ENCODE peak calls at places on chromosomes 11 and 22, in ten cellular contexts. One of them, this sample, is unnamed.

GRCh38 chr22:29254283-29254653 is 13.5 kb downstream of the RHBDD3 start:
- DNase-seq in NT2/D1: no peak
- DNase-seq in GM23248: no peak
- DNase-seq in MM.1S: no peak
- DNase-seq in H9: no peak
- DNase-seq in fibroblast of lung: no peak
- DNase-seq in Karpas-422: no peak
- DNase-seq in kidney: no peak
- DNase-seq in neuronal stem cell: no peak
- DNase-seq in endodermal cell: no peak
- DNase-seq in this sample: peak; percentile 47

GRCh38 chr22:37601203-37601539 is 7.5 kb upstream of the GGA1 start:
- DNase-seq in NT2/D1: no peak
- DNase-seq in kidney: no peak
- DNase-seq in fibroblast of lung: no peak
- DNase-seq in MM.1S: no peak
- DNase-seq in endodermal cell: no peak
- DNase-seq in neuronal stem cell: no peak
- DNase-seq in Karpas-422: no peak
- DNase-seq in H9: no peak
- DNase-seq in GM23248: no peak
- DNase-seq in this sample: no peak

GRCh38 chr22:39363751-39364484 is 14.1 kb downstream of the SYNGR1 start:
- DNase-seq in NT2/D1: no peak
- DNase-seq in GM23248: peak; percentile 31
- DNase-seq in MM.1S: no peak
- DNase-seq in Karpas-422: no peak
- DNase-seq in H9: peak; percentile 23
- DNase-seq in endodermal cell: no peak
- DNase-seq in kidney: no peak
- DNase-seq in neuronal stem cell: no peak
- DNase-seq in fibroblast of lung: no peak
- DNase-seq in this sample: no peak

GRCh38 chr11:84097186-84097585 is 811.0 kb upstream of the CCDC90B start:
- DNase-seq in MM.1S: no peak
- DNase-seq in H9: no peak
- DNase-seq in GM23248: no peak
- DNase-seq in NT2/D1: no peak
- DNase-seq in neuronal stem cell: no peak
- DNase-seq in endodermal cell: no peak
- DNase-seq in kidney: no peak
- DNase-seq in Karpas-422: no peak
- DNase-seq in fibroblast of lung: no peak
- DNase-seq in this sample: no peak

GRCh38 chr22:47618180-47618579 is 855.7 kb downstream of the TBC1D22A start:
- DNase-seq in endodermal cell: peak; percentile 61
- DNase-seq in H9: no peak
- DNase-seq in Karpas-422: no peak
- DNase-seq in kidney: no peak
- DNase-seq in fibroblast of lung: no peak
- DNase-seq in MM.1S: no peak
- DNase-seq in neuronal stem cell: no peak
- DNase-seq in GM23248: no peak
- DNase-seq in NT2/D1: no peak
- DNase-seq in this sample: no peak

GRCh38 chr11:34053161-34053686 is 1.7 kb downstream of the CAPRIN1 start:
- DNase-seq in neuronal stem cell: peak; percentile 54
- DNase-seq in endodermal cell: peak; percentile 85
- DNase-seq in Karpas-422: peak; percentile 92
- DNase-seq in fibroblast of lung: peak; percentile 81
- DNase-seq in NT2/D1: no peak
- DNase-seq in kidney: peak; percentile 89
- DNase-seq in GM23248: peak; percentile 91
- DNase-seq in MM.1S: peak; percentile 79
- DNase-seq in H9: peak; percentile 55
- DNase-seq in this sample: peak; percentile 89

GRCh38 chr22:37492428-37493344 is 6.5 kb upstream of the MFNG start:
- DNase-seq in H9: peak; percentile 79
- DNase-seq in Karpas-422: peak; percentile 88
- DNase-seq in neuronal stem cell: peak; percentile 33
- DNase-seq in fibroblast of lung: peak; percentile 46
- DNase-seq in MM.1S: peak; percentile 44
- DNase-seq in endodermal cell: peak; percentile 91
- DNase-seq in kidney: no peak
- DNase-seq in GM23248: peak; percentile 79
- DNase-seq in NT2/D1: no peak
- DNase-seq in this sample: peak; percentile 37

GRCh38 chr11:68714047-68714856 is 29.9 kb downstream of the GAL start:
- DNase-seq in MM.1S: no peak
- DNase-seq in kidney: peak; percentile 62
- DNase-seq in NT2/D1: no peak
- DNase-seq in Karpas-422: no peak
- DNase-seq in fibroblast of lung: no peak
- DNase-seq in GM23248: no peak
- DNase-seq in endodermal cell: no peak
- DNase-seq in H9: no peak
- DNase-seq in neuronal stem cell: no peak
- DNase-seq in this sample: no peak

GRCh38 chr11:113286509-113287497 is 27.6 kb upstream of the TTC12 start:
- DNase-seq in neuronal stem cell: no peak
- DNase-seq in H9: no peak
- DNase-seq in kidney: no peak
- DNase-seq in MM.1S: peak; percentile 11
- DNase-seq in endodermal cell: no peak
- DNase-seq in NT2/D1: no peak
- DNase-seq in fibroblast of lung: peak; percentile 26
- DNase-seq in Karpas-422: no peak
- DNase-seq in GM23248: peak; percentile 39
- DNase-seq in this sample: no peak

GRCh38 chr22:41907436-41908401 is 7.2 kb downstream of the SHISA8 start:
- DNase-seq in H9: peak; percentile 39
- DNase-seq in neuronal stem cell: no peak
- DNase-seq in MM.1S: no peak
- DNase-seq in fibroblast of lung: no peak
- DNase-seq in GM23248: peak; percentile 33
- DNase-seq in NT2/D1: no peak
- DNase-seq in Karpas-422: no peak
- DNase-seq in endodermal cell: peak; percentile 40
- DNase-seq in kidney: no peak
- DNase-seq in this sample: no peak

GRCh38 chr11:59556115-59556882 is 45.0 kb downstream of the OR4D9 start:
- DNase-seq in neuronal stem cell: peak; percentile 74
- DNase-seq in MM.1S: peak; percentile 54
- DNase-seq in NT2/D1: no peak
- DNase-seq in endodermal cell: peak; percentile 91
- DNase-seq in H9: peak; percentile 78
- DNase-seq in kidney: no peak
- DNase-seq in Karpas-422: peak; percentile 90
- DNase-seq in GM23248: peak; percentile 87
- DNase-seq in fibroblast of lung: peak; percentile 89
- DNase-seq in this sample: peak; percentile 62

GRCh38 chr11:67304511-67305113 is 1.3 kb downstream of the SSH3 start:
- DNase-seq in H9: peak; percentile 28
- DNase-seq in kidney: no peak
- DNase-seq in neuronal stem cell: no peak
- DNase-seq in endodermal cell: peak; percentile 45
- DNase-seq in fibroblast of lung: no peak
- DNase-seq in MM.1S: no peak
- DNase-seq in NT2/D1: no peak
- DNase-seq in GM23248: no peak
- DNase-seq in Karpas-422: no peak
- DNase-seq in this sample: no peak

GRCh38 chr22:50611341-50612060 is 10.9 kb downstream of the MAPK8IP2 start:
- DNase-seq in H9: no peak
- DNase-seq in Karpas-422: no peak
- DNase-seq in fibroblast of lung: no peak
- DNase-seq in GM23248: no peak
- DNase-seq in NT2/D1: no peak
- DNase-seq in neuronal stem cell: no peak
- DNase-seq in kidney: no peak
- DNase-seq in MM.1S: no peak
- DNase-seq in endodermal cell: no peak
- DNase-seq in this sample: no peak

GRCh38 chr22:26893711-26894110 is 236.3 kb downstream of the MIAT start:
- DNase-seq in endodermal cell: peak; percentile 50
- DNase-seq in neuronal stem cell: no peak
- DNase-seq in MM.1S: no peak
- DNase-seq in fibroblast of lung: no peak
- DNase-seq in Karpas-422: peak; percentile 15
- DNase-seq in kidney: no peak
- DNase-seq in H9: peak; percentile 39
- DNase-seq in NT2/D1: peak; percentile 27
- DNase-seq in GM23248: no peak
- DNase-seq in this sample: no peak

GRCh38 chr22:26891431-26891830 is 234.0 kb downstream of the MIAT start:
- DNase-seq in GM23248: no peak
- DNase-seq in Karpas-422: peak; percentile 25
- DNase-seq in NT2/D1: no peak
- DNase-seq in MM.1S: no peak
- DNase-seq in H9: no peak
- DNase-seq in fibroblast of lung: no peak
- DNase-seq in neuronal stem cell: no peak
- DNase-seq in endodermal cell: no peak
- DNase-seq in kidney: no peak
- DNase-seq in this sample: no peak

GRCh38 chr22:26893034-26893710 is 235.8 kb downstream of the MIAT start:
- DNase-seq in NT2/D1: no peak
- DNase-seq in GM23248: peak; percentile 45
- DNase-seq in kidney: no peak
- DNase-seq in neuronal stem cell: no peak
- DNase-seq in H9: peak; percentile 41
- DNase-seq in Karpas-422: peak; percentile 1
- DNase-seq in MM.1S: no peak
- DNase-seq in endodermal cell: peak; percentile 66
- DNase-seq in fibroblast of lung: no peak
- DNase-seq in this sample: no peak

GRCh38 chr22:26890870-26891269 is 233.5 kb downstream of the MIAT start:
- DNase-seq in endodermal cell: peak; percentile 69
- DNase-seq in neuronal stem cell: no peak
- DNase-seq in GM23248: no peak
- DNase-seq in fibroblast of lung: no peak
- DNase-seq in kidney: no peak
- DNase-seq in Karpas-422: peak; percentile 49
- DNase-seq in NT2/D1: no peak
- DNase-seq in MM.1S: no peak
- DNase-seq in H9: no peak
- DNase-seq in this sample: no peak

DNA sequence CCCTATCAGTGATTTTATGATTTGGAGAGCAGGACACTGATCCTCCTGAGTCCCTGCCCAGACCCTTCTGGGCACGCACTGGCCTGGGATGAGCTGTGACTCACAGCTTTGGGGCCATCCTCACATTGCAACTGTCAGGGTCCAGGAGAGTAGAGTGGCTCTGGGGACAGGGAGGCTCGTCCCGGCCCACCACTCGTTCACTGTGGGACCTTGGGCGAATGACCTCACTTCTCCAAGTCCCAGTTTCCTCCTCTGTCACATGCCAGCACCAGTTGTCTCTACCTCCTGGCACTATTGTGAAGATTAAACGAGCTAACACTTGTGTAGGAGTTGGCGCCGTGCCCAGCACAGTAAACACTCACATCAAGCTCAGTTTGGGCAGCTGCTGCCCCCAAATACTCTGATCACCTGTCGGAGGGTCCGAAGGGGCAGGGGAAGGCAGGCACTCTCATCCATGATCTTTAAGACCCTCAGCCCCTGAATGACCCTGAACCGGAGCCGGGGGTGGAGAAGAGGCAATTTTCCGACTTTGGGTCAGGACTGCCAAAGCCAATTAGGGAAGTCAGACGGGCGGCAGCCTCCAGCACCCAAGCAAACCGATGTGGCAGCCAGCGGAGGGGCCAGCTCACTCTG is 235.1 kb downstream of the MIAT start:
- DNase-seq in MM.1S: no peak
- DNase-seq in neuronal stem cell: no peak
- DNase-seq in NT2/D1: no peak
- DNase-seq in H9: peak; percentile 25
- DNase-seq in kidney: no peak
- DNase-seq in fibroblast of lung: no peak
- DNase-seq in endodermal cell: peak; percentile 44
- DNase-seq in GM23248: peak; percentile 60
- DNase-seq in Karpas-422: peak; percentile 22
- DNase-seq in this sample: no peak
- H3K9ac ChIP-seq in MM.1S: no peak overlapping the region
- H3K9ac ChIP-seq in neuronal stem cell: no peak overlapping the region
- H3K9ac ChIP-seq in NT2/D1: no peak overlapping the region
- H3K9ac ChIP-seq in H9: no peak overlapping the region
- H3K9ac ChIP-seq in kidney: no peak overlapping the region
- H3K9ac ChIP-seq in fibroblast of lung: no peak overlapping the region
- H3K9ac ChIP-seq in endodermal cell: no peak overlapping the region
- H3K9ac ChIP-seq in GM23248: peak overlapping the region; percentile 75
- H3K9ac ChIP-seq in Karpas-422: no peak overlapping the region
- H3K9ac ChIP-seq in this sample: no peak overlapping the region

DNA sequence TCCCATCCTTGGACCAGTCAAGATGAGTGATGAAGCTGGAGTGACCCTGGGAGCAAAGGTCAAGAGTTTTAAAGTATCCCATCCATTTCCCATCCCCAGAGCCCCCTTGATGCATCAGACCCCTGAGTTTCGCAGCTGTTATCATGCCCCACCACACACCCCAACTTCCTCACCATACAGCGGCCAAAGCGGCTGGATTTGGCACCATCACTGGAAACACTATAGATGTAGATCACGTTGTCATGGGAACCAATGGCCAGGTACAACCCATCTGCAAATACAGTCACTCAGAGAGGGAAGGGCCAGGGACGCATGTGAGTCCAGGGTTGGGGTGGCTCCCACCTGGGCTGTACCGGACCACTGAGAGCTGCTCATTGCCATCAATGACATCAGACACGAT is 2.1 kb upstream of the MTA2 start:
- DNase-seq in fibroblast of lung: no peak
- DNase-seq in endodermal cell: no peak
- DNase-seq in neuronal stem cell: no peak
- DNase-seq in NT2/D1: no peak
- DNase-seq in MM.1S: no peak
- DNase-seq in Karpas-422: peak; percentile 41
- DNase-seq in H9: no peak
- DNase-seq in kidney: no peak
- DNase-seq in GM23248: no peak
- DNase-seq in this sample: no peak
- H3K9ac ChIP-seq in fibroblast of lung: no peak overlapping the region
- H3K9ac ChIP-seq in endodermal cell: no peak overlapping the region
- H3K9ac ChIP-seq in neuronal stem cell: no peak overlapping the region
- H3K9ac ChIP-seq in NT2/D1: no peak overlapping the region
- H3K9ac ChIP-seq in MM.1S: no peak overlapping the region
- H3K9ac ChIP-seq in Karpas-422: no peak overlapping the region
- H3K9ac ChIP-seq in H9: no peak overlapping the region
- H3K9ac ChIP-seq in kidney: no peak overlapping the region
- H3K9ac ChIP-seq in GM23248: no peak overlapping the region
- H3K9ac ChIP-seq in this sample: no peak overlapping the region

GRCh38 chr22:45997077-45997774 is 20.3 kb upstream of the WNT7B start:
- DNase-seq in H9: peak; percentile 63
- DNase-seq in kidney: peak; percentile 98
- DNase-seq in Karpas-422: no peak
- DNase-seq in MM.1S: peak; percentile 34
- DNase-seq in endodermal cell: no peak
- DNase-seq in GM23248: peak; percentile 97
- DNase-seq in fibroblast of lung: peak; percentile 96
- DNase-seq in NT2/D1: no peak
- DNase-seq in neuronal stem cell: no peak
- DNase-seq in this sample: peak; percentile 39
- H3K9ac ChIP-seq in H9: no peak overlapping the region
- H3K9ac ChIP-seq in kidney: no peak overlapping the region
- H3K9ac ChIP-seq in Karpas-422: no peak overlapping the region
- H3K9ac ChIP-seq in MM.1S: no peak overlapping the region
- H3K9ac ChIP-seq in endodermal cell: no peak overlapping the region
- H3K9ac ChIP-seq in GM23248: peak overlapping the region; percentile 87
- H3K9ac ChIP-seq in fibroblast of lung: peak overlapping the region; percentile 44
- H3K9ac ChIP-seq in NT2/D1: no peak overlapping the region
- H3K9ac ChIP-seq in neuronal stem cell: no peak overlapping the region
- H3K9ac ChIP-seq in this sample: no peak overlapping the region

GRCh38 chr11:61756452-61757212 is 4.2 kb downstream of the MYRF start:
- DNase-seq in Karpas-422: peak; percentile 61
- DNase-seq in H9: no peak
- DNase-seq in kidney: no peak
- DNase-seq in MM.1S: no peak
- DNase-seq in fibroblast of lung: peak; percentile 17
- DNase-seq in GM23248: no peak
- DNase-seq in NT2/D1: no peak
- DNase-seq in endodermal cell: no peak
- DNase-seq in neuronal stem cell: no peak
- DNase-seq in this sample: peak; percentile 29
- H3K9ac ChIP-seq in Karpas-422: no peak overlapping the region
- H3K9ac ChIP-seq in H9: no peak overlapping the region
- H3K9ac ChIP-seq in kidney: no peak overlapping the region
- H3K9ac ChIP-seq in MM.1S: no peak overlapping the region
- H3K9ac ChIP-seq in fibroblast of lung: no peak overlapping the region
- H3K9ac ChIP-seq in GM23248: no peak overlapping the region
- H3K9ac ChIP-seq in NT2/D1: no peak overlapping the region
- H3K9ac ChIP-seq in endodermal cell: no peak overlapping the region
- H3K9ac ChIP-seq in neuronal stem cell: peak overlapping the region; percentile 4
- H3K9ac ChIP-seq in this sample: no peak overlapping the region